ENCODE peak calls at places on chromosomes 6 and 20, in seven cellular contexts. V is GM12891, E is GM12892, P is GM12878, O is K562, D is SK-N-SH, Y is HepG2. N is an unnamed sample.

GRCh38 chr6:95686858-95687257 is 109.5 kb downstream of the MANEA start:
- DNase-seq in V (no peak), Y (no peak), E (no peak), O (no peak), P (no peak), D (no peak), N (no peak)

GRCh38 chr6:159094444-159095252 is 49.9 kb upstream of the TAGAP start:
- DNase-seq in D (no peak), Y (no peak), E (peak; percentile 65), O (no peak), V (no peak), P (no peak), N (no peak)

GRCh38 chr6:13487122-13488014 is at the start of gene GFOD1:
- DNase-seq in P (no peak), E (peak; percentile 84), Y (peak; percentile 63), D (peak; percentile 97), O (peak; percentile 96), V (peak; percentile 84), N (peak; percentile 39)

GRCh38 chr6:89989742-89990141 is 95.5 kb downstream of the GJA10 start:
- DNase-seq in O (no peak), Y (no peak), P (no peak), V (no peak), D (no peak), E (no peak), N (no peak)

GRCh38 chr20:4835244-4836177 is 113.8 kb downstream of the PRND start:
- DNase-seq in P (no peak), O (no peak), V (no peak), Y (no peak), E (no peak), D (no peak), N (no peak)

GRCh38 chr6:89037156-89037900 is 43.2 kb upstream of the PNRC1 start:
- DNase-seq in D (no peak), P (no peak), O (no peak), V (no peak), E (no peak), Y (no peak), N (no peak)

GRCh38 chr6:37615564-37616340 is 81.9 kb downstream of the MDGA1 start:
- DNase-seq in E (no peak), V (no peak), O (peak; percentile 73), P (no peak), Y (no peak), D (no peak), N (no peak)

GRCh38 chr6:148969679-148970078 is 222.8 kb downstream of the UST start:
- DNase-seq in D (no peak), P (no peak), Y (no peak), O (no peak), V (no peak), E (no peak), N (no peak)

GRCh38 chr6:13395272-13396237 is 67.2 kb upstream of the TBC1D7 start:
- DNase-seq in E (no peak), Y (peak; percentile 59), V (no peak), D (peak; percentile 65), P (no peak), O (peak; percentile 85), N (no peak)

GRCh38 chr6:137868721-137869631 is 1.9 kb downstream of the TNFAIP3 start:
- DNase-seq in V (no peak), E (no peak), D (no peak), Y (no peak), O (no peak), P (no peak), N (no peak)

DNA sequence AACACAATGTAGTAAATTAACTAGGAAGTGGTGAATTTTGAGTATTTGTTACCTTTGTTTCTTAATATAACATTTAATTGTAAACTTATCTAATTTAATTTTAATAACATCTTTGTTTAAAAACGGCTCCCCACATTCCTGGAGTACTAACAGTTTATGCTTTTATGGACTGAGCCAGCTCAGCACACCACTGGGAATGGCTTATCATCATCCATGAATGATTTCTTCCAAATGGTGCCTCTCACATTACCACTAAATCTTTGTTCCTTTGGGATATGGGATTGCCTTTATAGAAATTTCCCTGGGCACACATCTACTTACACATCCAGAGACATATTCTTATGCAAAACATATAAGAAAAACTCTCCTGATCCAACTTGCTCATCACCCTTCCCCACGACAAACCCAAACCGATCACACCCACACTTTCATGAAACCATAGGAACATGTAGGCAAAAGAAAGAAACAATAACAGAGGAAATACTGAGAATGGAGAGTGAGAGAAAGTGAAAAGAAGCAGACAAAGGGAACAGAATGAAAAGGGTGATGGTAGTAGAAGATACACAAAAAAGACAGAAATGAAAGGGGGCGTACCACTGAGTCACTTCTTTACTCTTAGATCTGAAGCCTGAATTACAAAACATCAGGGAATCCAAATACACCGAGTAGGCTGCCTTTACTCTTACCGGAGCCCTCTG is 58.5 kb upstream of the KCNK16 start:
- DNase-seq in Y (no peak), P (no peak), V (no peak), E (no peak), O (no peak), D (no peak), N (no peak)
- TF ChIP-seq TAF1 in Y (no peak), P (no peak), V (no peak), E (no peak), O (no peak), D (no peak), N (no peak)

GRCh38 chr20:50257860-50258259 is 67.2 kb downstream of the CEBPB start:
- DNase-seq in V (no peak), D (no peak), P (no peak), O (no peak), Y (no peak), E (no peak), N (no peak)
- TF ChIP-seq TAF1 in V (no peak), D (no peak), P (no peak), O (no peak), Y (no peak), E (no peak), N (no peak)

DNA sequence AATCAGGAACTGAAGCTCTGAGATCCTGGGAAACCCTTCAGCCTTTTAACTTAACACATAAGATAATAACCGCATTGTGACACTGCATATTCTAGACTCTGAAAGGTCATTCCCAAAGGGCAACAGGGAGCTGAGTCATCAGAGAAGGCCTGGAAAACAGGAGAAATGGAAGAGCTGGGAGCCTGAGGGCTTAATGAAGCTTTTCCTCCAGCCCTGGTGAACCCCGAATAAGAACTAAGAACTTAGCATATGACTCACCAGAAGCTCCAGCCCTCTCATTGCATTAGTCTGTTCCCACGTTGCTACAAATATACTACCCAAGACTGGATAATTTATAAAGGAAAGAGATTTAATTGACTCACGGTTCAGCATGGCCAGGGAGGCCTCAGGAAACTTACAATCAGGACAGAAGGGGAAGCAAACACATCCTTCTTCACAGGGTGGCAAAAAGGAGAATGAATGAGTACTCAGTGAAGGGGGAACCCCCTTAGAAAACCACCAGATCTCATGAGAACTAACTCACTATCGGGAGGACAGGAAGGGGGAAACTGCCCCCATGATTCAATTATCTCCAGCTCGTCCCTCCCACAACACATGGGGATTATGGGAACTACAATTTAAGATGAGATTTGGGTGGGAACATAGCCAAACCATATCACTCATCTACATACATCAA is 648.5 kb downstream of the TFAP2A start:
- DNase-seq in E (no peak), P (peak; percentile 12), O (no peak), Y (no peak), D (no peak), V (no peak), N (no peak)
- TF ChIP-seq TAF1 in E (no peak), P (peak; percentile 67), O (no peak), Y (no peak), D (no peak), V (peak; percentile 62), N (no peak)

DNA sequence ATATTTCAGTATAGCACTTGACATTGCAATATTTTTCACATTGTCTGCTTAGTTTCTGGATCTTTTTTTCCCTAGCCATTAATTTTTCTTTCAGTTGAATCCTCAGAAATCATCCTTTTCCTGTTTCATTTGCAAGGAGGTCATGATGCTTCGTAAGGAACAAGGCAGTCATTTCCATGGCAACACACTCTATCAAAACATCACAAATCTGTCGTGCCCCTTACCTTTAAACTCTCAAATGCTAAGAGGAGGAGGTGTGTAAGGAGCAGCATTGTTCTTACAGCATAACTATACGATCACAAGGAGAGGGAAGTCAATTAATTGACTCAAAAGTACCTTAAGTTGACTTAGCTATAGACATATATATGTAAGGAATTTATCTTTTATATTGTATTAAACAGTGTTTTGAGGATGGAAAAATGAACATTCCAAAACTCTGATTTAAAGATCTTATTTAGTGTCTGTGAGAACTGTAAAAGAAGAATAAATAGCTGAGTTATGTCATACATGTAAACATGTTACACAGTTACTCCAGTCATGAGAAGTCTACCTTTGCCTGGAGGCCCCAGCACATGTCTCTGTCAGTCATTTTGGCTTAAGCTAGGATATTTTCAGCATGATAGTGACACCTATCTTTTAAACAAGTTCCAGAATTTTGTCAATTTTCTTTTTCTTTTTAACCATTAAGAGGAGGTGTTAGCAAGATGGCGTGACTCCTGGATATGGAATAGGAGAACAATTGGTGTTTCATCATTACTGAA is 41.6 kb downstream of the CDKAL1 start:
- DNase-seq in P (no peak), O (no peak), D (no peak), Y (no peak), E (no peak), V (no peak), N (no peak)
- TF ChIP-seq TAF1 in P (no peak), O (no peak), D (no peak), Y (no peak), E (no peak), V (no peak), N (no peak)

DNA sequence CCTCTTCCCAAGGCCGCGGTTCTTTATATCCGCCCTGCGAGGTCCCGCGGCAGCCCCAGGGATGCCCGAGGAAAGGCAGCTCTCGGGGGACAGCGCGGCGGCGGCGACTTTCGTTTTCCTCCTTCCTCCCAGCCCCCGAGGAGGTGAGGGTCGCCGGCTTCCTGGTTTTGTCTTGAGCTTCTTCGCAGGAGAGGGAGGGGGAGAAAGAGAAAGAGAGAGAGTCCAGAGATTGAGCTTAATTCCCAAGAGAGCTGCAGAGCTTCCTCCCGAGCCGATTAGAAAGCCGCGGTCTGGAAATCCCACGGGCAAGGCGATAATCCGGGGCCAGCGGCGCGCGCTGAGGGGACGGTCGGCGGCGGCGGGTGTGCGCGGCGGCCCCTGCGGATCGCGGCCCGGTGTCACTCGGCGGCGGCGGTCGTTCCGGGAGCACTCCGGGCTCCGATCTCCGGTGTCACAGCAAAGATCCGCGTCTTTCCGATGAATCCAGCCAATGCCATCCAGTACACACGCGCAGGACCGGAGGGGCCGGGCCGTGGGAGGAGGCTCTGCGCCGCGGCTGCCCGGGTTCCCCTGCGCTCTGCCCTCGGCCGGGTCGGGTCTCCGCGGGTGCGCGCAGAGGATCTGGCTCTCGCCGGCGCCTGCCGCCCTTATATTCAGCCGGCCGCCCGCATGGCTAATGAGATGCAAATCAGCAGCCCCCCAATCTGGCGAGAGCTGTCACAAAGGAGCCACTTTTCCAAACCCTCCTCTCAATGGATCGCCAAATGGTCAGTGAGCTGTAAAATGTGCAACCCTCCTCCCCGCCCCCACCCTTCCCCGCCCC is at the start of gene DLL1:
- DNase-seq in P (no peak), V (no peak), D (peak; percentile 74), Y (no peak), O (no peak), E (no peak), N (no peak)
- TF ChIP-seq TAF1 in P (no peak), V (no peak), D (no peak), Y (no peak), O (no peak), E (no peak), N (peak; percentile 78)